ENCODE peak calls at places on chromosomes 16 and 17, in ten cellular contexts. T, V, N, B, M, A, I, K, G and W are unnamed samples.

GRCh38 chr17:82434216-82434565 is 15.8 kb upstream of the OGFOD3 start:
- DNase-seq in T (no peak), V (no peak), N (no peak), B (no peak), M (no peak), A (no peak), I (no peak), K (no peak), G (no peak), W (no peak)

GRCh38 chr16:49661465-49662187 is 194.3 kb downstream of the ZNF423 start:
- DNase-seq in T (no peak), V (no peak), N (no peak), B (peak; percentile 19), M (no peak), A (no peak), I (no peak), K (no peak), G (no peak), W (no peak)

GRCh38 chr16:70647461-70648359 is 1.4 kb downstream of the IL34 start:
- DNase-seq in T (no peak), V (no peak), N (no peak), B (no peak), M (no peak), A (no peak), I (no peak), K (no peak), G (no peak), W (no peak)

GRCh38 chr16:3904875-3905274 is 24.4 kb upstream of the CREBBP start:
- DNase-seq in T (no peak), V (no peak), N (no peak), B (no peak), M (no peak), A (no peak), I (no peak), K (no peak), G (no peak), W (peak; percentile 62)

GRCh38 chr17:57585341-57586098 is 159.6 kb downstream of the CCDC182 start:
- DNase-seq in T (no peak), V (no peak), N (no peak), B (peak; percentile 45), M (no peak), A (no peak), I (no peak), K (no peak), G (no peak), W (no peak)

GRCh38 chr17:82238562-82239201 is 9.8 kb downstream of the SLC16A3 start:
- DNase-seq in T (no peak), V (peak; percentile 63), N (peak; percentile 78), B (peak; percentile 92), M (no peak), A (peak; percentile 95), I (no peak), K (no peak), G (no peak), W (peak; percentile 92)

GRCh38 chr17:40110026-40110425 is 9.6 kb upstream of the NR1D1 start:
- DNase-seq in T (no peak), V (no peak), N (no peak), B (peak; percentile 18), M (no peak), A (no peak), I (no peak), K (no peak), G (no peak), W (no peak)

GRCh38 chr17:3469529-3469928 is 2.1 kb downstream of the SPATA22 start:
- DNase-seq in T (no peak), V (no peak), N (no peak), B (no peak), M (no peak), A (no peak), I (no peak), K (no peak), G (no peak), W (no peak)

GRCh38 chr17:30173649-30174048 is 57.0 kb downstream of the NSRP1 start:
- DNase-seq in T (no peak), V (no peak), N (no peak), B (no peak), M (no peak), A (no peak), I (no peak), K (no peak), G (no peak), W (no peak)

GRCh38 chr16:89374393-89374948 is 115.9 kb downstream of the ANKRD11 start:
- DNase-seq in T (no peak), V (no peak), N (no peak), B (no peak), M (peak; percentile 57), A (no peak), I (no peak), K (no peak), G (no peak), W (no peak)

GRCh38 chr16:27686926-27687325 is 137.0 kb downstream of the KATNIP start:
- DNase-seq in T (no peak), V (no peak), N (no peak), B (peak; percentile 1), M (no peak), A (no peak), I (no peak), K (no peak), G (no peak), W (no peak)

GRCh38 chr16:1317479-1318267 is 8.2 kb downstream of the UBE2I start:
- DNase-seq in T (no peak), V (no peak), N (no peak), B (no peak), M (no peak), A (no peak), I (no peak), K (no peak), G (no peak), W (no peak)

GRCh38 chr17:18191967-18192366 is 8.3 kb downstream of the ALKBH5 start:
- DNase-seq in T (no peak), V (no peak), N (peak; percentile 42), B (no peak), M (no peak), A (no peak), I (no peak), K (no peak), G (no peak), W (no peak)

GRCh38 chr16:6105115-6105514 is 1007.5 kb upstream of the EEF2KMT start:
- DNase-seq in T (no peak), V (no peak), N (no peak), B (no peak), M (no peak), A (no peak), I (no peak), K (no peak), G (no peak), W (no peak)

GRCh38 chr17:8283356-8283755 is 5.1 kb upstream of the RANGRF start:
- DNase-seq in T (no peak), V (no peak), N (no peak), B (no peak), M (no peak), A (no peak), I (no peak), K (no peak), G (no peak), W (no peak)

GRCh38 chr17:29588561-29589411 is 662 bp downstream of the GIT1 start:
- DNase-seq in T (peak; percentile 38), V (peak; percentile 77), N (peak; percentile 62), B (peak; percentile 77), M (peak; percentile 68), A (no peak), I (no peak), K (peak; percentile 32), G (peak; percentile 57), W (no peak)

GRCh38 chr17:32102697-32103096 is 39.6 kb upstream of the RHOT1 start:
- DNase-seq in T (no peak), V (no peak), N (no peak), B (no peak), M (no peak), A (no peak), I (no peak), K (no peak), G (no peak), W (peak; percentile 36)

GRCh38 chr17:53950207-53950857 is 127.6 kb downstream of the KIF2B start:
- DNase-seq in T (no peak), V (no peak), N (no peak), B (no peak), M (peak; percentile 51), A (no peak), I (no peak), K (no peak), G (no peak), W (no peak)

GRCh38 chr16:78421244-78421661 is 321.8 kb downstream of the WWOX start:
- DNase-seq in T (no peak), V (no peak), N (no peak), B (no peak), M (no peak), A (no peak), I (no peak), K (no peak), G (no peak), W (no peak)

GRCh38 chr16:19754644-19755036 is 36.6 kb downstream of the IQCK start:
- DNase-seq in T (no peak), V (no peak), N (no peak), B (no peak), M (no peak), A (no peak), I (no peak), K (no peak), G (no peak), W (no peak)

GRCh38 chr16:53043986-53044571 is 8.6 kb downstream of the CHD9NB start:
- DNase-seq in T (peak; percentile 60), V (no peak), N (no peak), B (peak; percentile 93), M (no peak), A (no peak), I (no peak), K (no peak), G (no peak), W (no peak)

GRCh38 chr16:48503779-48504178 is 106.2 kb downstream of the N4BP1 start:
- DNase-seq in T (no peak), V (no peak), N (peak; percentile 83), B (no peak), M (no peak), A (peak; percentile 89), I (peak; percentile 81), K (no peak), G (no peak), W (peak; percentile 83)

GRCh38 chr17:47663997-47664941 is 14.6 kb downstream of the KPNB1 start:
- DNase-seq in T (peak; percentile 63), V (peak; percentile 61), N (peak; percentile 50), B (no peak), M (peak; percentile 77), A (no peak), I (peak; percentile 59), K (peak; percentile 27), G (peak; percentile 15), W (no peak)

GRCh38 chr16:27430512-27430911 is 28.5 kb downstream of the IL21R start:
- DNase-seq in T (no peak), V (no peak), N (no peak), B (no peak), M (no peak), A (peak; percentile 46), I (no peak), K (no peak), G (no peak), W (no peak)

GRCh38 chr16:67415872-67416793 is at the start of gene ZDHHC1:
- DNase-seq in T (peak; percentile 74), V (peak; percentile 52), N (peak; percentile 96), B (peak; percentile 89), M (peak; percentile 82), A (no peak), I (peak; percentile 71), K (peak; percentile 44), G (peak; percentile 61), W (peak; percentile 92)

GRCh38 chr17:40122944-40123810 is 1.4 kb downstream of the MSL1 start:
- DNase-seq in T (peak; percentile 63), V (peak; percentile 47), N (peak; percentile 78), B (peak; percentile 84), M (peak; percentile 73), A (no peak), I (peak; percentile 55), K (peak; percentile 25), G (peak; percentile 23), W (peak; percentile 84)

GRCh38 chr17:36731091-36731490 is 129.7 kb downstream of the MRM1 start:
- DNase-seq in T (no peak), V (no peak), N (no peak), B (no peak), M (no peak), A (no peak), I (no peak), K (no peak), G (no peak), W (no peak)

GRCh38 chr16:53080345-53081031 is 25.7 kb downstream of the CHD9 start:
- DNase-seq in T (no peak), V (no peak), N (peak; percentile 90), B (peak; percentile 74), M (no peak), A (peak; percentile 90), I (no peak), K (no peak), G (no peak), W (peak; percentile 90)